ENCODE peak calls at places on chromosomes 3 and 15, in six cellular contexts. One of them, this sample, is unnamed.

GRCh38 chr3:71305246-71306206 is 278.0 kb downstream of the FOXP1 start:
- DNase-seq in AG08396: no peak
- DNase-seq in germinal center: peak; percentile 5
- DNase-seq in lung: peak; percentile 31
- DNase-seq in tibial artery: peak; percentile 25
- DNase-seq in NCI-H345: no peak
- DNase-seq in this sample: no peak

GRCh38 chr3:62467936-62468722 is 94.8 kb upstream of the FEZF2 start:
- DNase-seq in NCI-H345: no peak
- DNase-seq in tibial artery: no peak
- DNase-seq in AG08396: no peak
- DNase-seq in germinal center: no peak
- DNase-seq in lung: no peak
- DNase-seq in this sample: no peak

GRCh38 chr3:38730281-38730680 is 80.8 kb upstream of the SCN5A start:
- DNase-seq in AG08396: peak; percentile 30
- DNase-seq in lung: no peak
- DNase-seq in germinal center: no peak
- DNase-seq in NCI-H345: no peak
- DNase-seq in tibial artery: no peak
- DNase-seq in this sample: no peak

GRCh38 chr3:111073186-111073585 is 1.6 kb downstream of the NECTIN3 start:
- DNase-seq in lung: no peak
- DNase-seq in tibial artery: no peak
- DNase-seq in NCI-H345: no peak
- DNase-seq in germinal center: no peak
- DNase-seq in AG08396: peak; percentile 10
- DNase-seq in this sample: no peak

GRCh38 chr15:67782592-67782991 is 42.7 kb upstream of the SKOR1 start:
- DNase-seq in NCI-H345: no peak
- DNase-seq in tibial artery: no peak
- DNase-seq in lung: no peak
- DNase-seq in AG08396: no peak
- DNase-seq in germinal center: no peak
- DNase-seq in this sample: no peak

GRCh38 chr3:37250435-37250834 is 76.1 kb upstream of the LRRFIP2 start:
- DNase-seq in tibial artery: no peak
- DNase-seq in NCI-H345: no peak
- DNase-seq in AG08396: no peak
- DNase-seq in germinal center: no peak
- DNase-seq in lung: no peak
- DNase-seq in this sample: no peak

GRCh38 chr3:3636815-3637214 is 162.4 kb upstream of the LRRN1 start:
- DNase-seq in lung: no peak
- DNase-seq in AG08396: no peak
- DNase-seq in germinal center: no peak
- DNase-seq in NCI-H345: no peak
- DNase-seq in tibial artery: no peak
- DNase-seq in this sample: no peak

GRCh38 chr3:145882416-145882815 is 278.6 kb downstream of the PLOD2 start:
- DNase-seq in tibial artery: no peak
- DNase-seq in lung: no peak
- DNase-seq in NCI-H345: no peak
- DNase-seq in AG08396: peak; percentile 5
- DNase-seq in germinal center: no peak
- DNase-seq in this sample: no peak

GRCh38 chr15:37034835-37035234 is 65.5 kb downstream of the MEIS2 start:
- DNase-seq in NCI-H345: peak; percentile 24
- DNase-seq in germinal center: no peak
- DNase-seq in lung: no peak
- DNase-seq in AG08396: no peak
- DNase-seq in tibial artery: no peak
- DNase-seq in this sample: peak; percentile 24

GRCh38 chr15:81633889-81634288 is 259.9 kb upstream of the TMC3 start:
- DNase-seq in NCI-H345: no peak
- DNase-seq in germinal center: no peak
- DNase-seq in tibial artery: no peak
- DNase-seq in AG08396: no peak
- DNase-seq in lung: no peak
- DNase-seq in this sample: no peak

GRCh38 chr15:98177950-98178848 is 217.7 kb downstream of the ARRDC4 start:
- DNase-seq in germinal center: peak; percentile 66
- DNase-seq in NCI-H345: peak; percentile 47
- DNase-seq in lung: peak; percentile 33
- DNase-seq in tibial artery: no peak
- DNase-seq in AG08396: peak; percentile 36
- DNase-seq in this sample: no peak

GRCh38 chr15:63832620-63833245 is 1.0 kb downstream of the HERC1 start:
- DNase-seq in germinal center: no peak
- DNase-seq in lung: no peak
- DNase-seq in AG08396: no peak
- DNase-seq in tibial artery: no peak
- DNase-seq in NCI-H345: no peak
- DNase-seq in this sample: no peak

GRCh38 chr3:167166012-167166411 is 214.1 kb downstream of the ZBBX start:
- DNase-seq in germinal center: no peak
- DNase-seq in lung: no peak
- DNase-seq in tibial artery: no peak
- DNase-seq in AG08396: no peak
- DNase-seq in NCI-H345: no peak
- DNase-seq in this sample: no peak

GRCh38 chr3:52052831-52053306 is 3.5 kb downstream of the DUSP7 start:
- DNase-seq in NCI-H345: no peak
- DNase-seq in tibial artery: peak; percentile 94
- DNase-seq in germinal center: peak; percentile 29
- DNase-seq in AG08396: peak; percentile 84
- DNase-seq in lung: peak; percentile 83
- DNase-seq in this sample: peak; percentile 20

GRCh38 chr15:40367038-40367672 is 9.1 kb downstream of the DISP2 start:
- DNase-seq in tibial artery: no peak
- DNase-seq in AG08396: no peak
- DNase-seq in lung: no peak
- DNase-seq in NCI-H345: no peak
- DNase-seq in germinal center: no peak
- DNase-seq in this sample: no peak

GRCh38 chr15:42732095-42732827 is 4.7 kb downstream of the CDAN1 start:
- DNase-seq in lung: no peak
- DNase-seq in AG08396: no peak
- DNase-seq in tibial artery: no peak
- DNase-seq in NCI-H345: no peak
- DNase-seq in germinal center: no peak
- DNase-seq in this sample: no peak

GRCh38 chr3:125011941-125012340 is 43.9 kb downstream of the HEG1 start:
- DNase-seq in AG08396: no peak
- DNase-seq in germinal center: no peak
- DNase-seq in NCI-H345: no peak
- DNase-seq in lung: no peak
- DNase-seq in tibial artery: no peak
- DNase-seq in this sample: no peak

GRCh38 chr3:64178419-64178818 is 46.8 kb downstream of the PRICKLE2 start:
- DNase-seq in tibial artery: no peak
- DNase-seq in lung: no peak
- DNase-seq in AG08396: no peak
- DNase-seq in NCI-H345: no peak
- DNase-seq in germinal center: no peak
- DNase-seq in this sample: no peak

GRCh38 chr15:58457466-58457965 is 25.7 kb downstream of the LIPC start:
- DNase-seq in NCI-H345: no peak
- DNase-seq in germinal center: no peak
- DNase-seq in AG08396: peak; percentile 59
- DNase-seq in lung: no peak
- DNase-seq in tibial artery: no peak
- DNase-seq in this sample: peak; percentile 69

GRCh38 chr3:66597316-66597863 is 96.6 kb upstream of the LRIG1 start:
- DNase-seq in lung: no peak
- DNase-seq in AG08396: no peak
- DNase-seq in NCI-H345: no peak
- DNase-seq in germinal center: no peak
- DNase-seq in tibial artery: no peak
- DNase-seq in this sample: no peak

GRCh38 chr15:78035861-78036476 is 41.5 kb downstream of the TBC1D2B start:
- DNase-seq in AG08396: no peak
- DNase-seq in lung: no peak
- DNase-seq in tibial artery: no peak
- DNase-seq in NCI-H345: no peak
- DNase-seq in germinal center: no peak
- DNase-seq in this sample: no peak

GRCh38 chr3:161266731-161267150 is 45.6 kb downstream of the NMD3 start:
- DNase-seq in tibial artery: no peak
- DNase-seq in lung: no peak
- DNase-seq in germinal center: no peak
- DNase-seq in AG08396: peak; percentile 18
- DNase-seq in NCI-H345: peak; percentile 9
- DNase-seq in this sample: no peak

GRCh38 chr3:123685780-123686179 is 100.9 kb upstream of the HACD2 start:
- DNase-seq in lung: no peak
- DNase-seq in AG08396: no peak
- DNase-seq in NCI-H345: no peak
- DNase-seq in tibial artery: no peak
- DNase-seq in germinal center: no peak
- DNase-seq in this sample: no peak

This sample was measured in GM06990.